ENCODE peak calls at places on chromosomes 1 and 21, in nine cellular contexts. Z is CD4-positive, alpha-beta T cell; S is B cell; T is GM23338; Y is neural progenitor cell; J is HepG2; A is HFF-Myc; P is dorsolateral prefrontal cortex; X is mesothelial cell of epicardium. W is an unnamed sample.

GRCh38 chr1:224070521-224070920 is 43.4 kb upstream of the FBXO28 start:
- DNase-seq in Z (no peak), S (no peak), T (no peak), Y (peak), J (no peak), A (no peak), P (no peak), X (no peak), W (no peak)

GRCh38 chr21:33117268-33117888 is 47.4 kb downstream of the OLIG1 start:
- DNase-seq in Z (no peak), S (no peak), T (no peak), Y (no peak), J (no peak), A (no peak), P (peak), X (no peak), W (no peak)

GRCh38 chr1:232950919-232951579 is 638 bp downstream of the NTPCR start:
- DNase-seq in Z (peak), S (peak), T (peak), Y (peak), J (peak), A (no peak), P (peak), X (no peak), W (peak)

GRCh38 chr1:63004868-63005267 is 220.9 kb downstream of the ATG4C start:
- DNase-seq in Z (no peak), S (no peak), T (peak), Y (peak), J (peak), A (no peak), P (no peak), X (no peak), W (peak)

GRCh38 chr21:25614441-25614840 is 7.2 kb upstream of the MRPL39 start:
- DNase-seq in Z (no peak), S (no peak), T (no peak), Y (peak), J (no peak), A (no peak), P (no peak), X (no peak), W (no peak)

GRCh38 chr1:22892789-22893188 is 79.9 kb downstream of the LACTBL1 start:
- DNase-seq in Z (no peak), S (no peak), T (no peak), Y (no peak), J (no peak), A (no peak), P (no peak), X (no peak), W (no peak)

GRCh38 chr1:44030606-44031050 is 634 bp downstream of the SLC6A9 start:
- DNase-seq in Z (no peak), S (peak), T (peak), Y (peak), J (peak), A (no peak), P (peak), X (peak), W (peak)

GRCh38 chr1:4273747-4274146 is 373.7 kb upstream of the C1orf174 start:
- DNase-seq in Z (no peak), S (no peak), T (no peak), Y (peak), J (peak), A (no peak), P (no peak), X (no peak), W (no peak)

GRCh38 chr21:34592120-34592561 is 22.8 kb downstream of the RCAN1 start:
- DNase-seq in Z (no peak), S (no peak), T (no peak), Y (no peak), J (no peak), A (no peak), P (no peak), X (no peak), W (no peak)

GRCh38 chr21:29018540-29018939 is 609 bp downstream of the RWDD2B start:
- DNase-seq in Z (no peak), S (no peak), T (no peak), Y (no peak), J (no peak), A (no peak), P (no peak), X (no peak), W (no peak)

GRCh38 chr1:196180847-196181593 is 427.2 kb downstream of the KCNT2 start:
- DNase-seq in Z (no peak), S (no peak), T (no peak), Y (no peak), J (no peak), A (peak), P (no peak), X (no peak), W (no peak)

GRCh38 chr1:25993197-25993951 is 4.5 kb downstream of the PAFAH2 start:
- DNase-seq in Z (no peak), S (no peak), T (no peak), Y (no peak), J (no peak), A (no peak), P (no peak), X (no peak), W (no peak)

GRCh38 chr1:20124451-20125057 is 5.2 kb upstream of the PLA2G2D start:
- DNase-seq in Z (no peak), S (no peak), T (no peak), Y (no peak), J (no peak), A (peak), P (no peak), X (no peak), W (no peak)

GRCh38 chr1:231778009-231778719 is 151.6 kb downstream of the DISC1 start:
- DNase-seq in Z (no peak), S (no peak), T (no peak), Y (no peak), J (no peak), A (no peak), P (peak), X (no peak), W (no peak)

GRCh38 chr1:156851779-156852413 is 7.0 kb downstream of the INSRR start:
- DNase-seq in Z (no peak), S (no peak), T (no peak), Y (no peak), J (no peak), A (no peak), P (no peak), X (no peak), W (no peak)

GRCh38 chr1:185291159-185291558 is 25.9 kb downstream of the IVNS1ABP start:
- DNase-seq in Z (no peak), S (peak), T (no peak), Y (no peak), J (no peak), A (no peak), P (no peak), X (no peak), W (no peak)

GRCh38 chr1:245207056-245207638 is 52.4 kb downstream of the KIF26B start:
- DNase-seq in Z (no peak), S (no peak), T (no peak), Y (no peak), J (no peak), A (no peak), P (no peak), X (no peak), W (no peak)

GRCh38 chr1:85822696-85823095 is 114.5 kb upstream of the ZNHIT6 start:
- DNase-seq in Z (no peak), S (no peak), T (no peak), Y (no peak), J (no peak), A (no peak), P (no peak), X (no peak), W (no peak)

GRCh38 chr1:222757673-222758268 is 20.8 kb downstream of the FAM177B start:
- DNase-seq in Z (no peak), S (no peak), T (no peak), Y (peak), J (no peak), A (no peak), P (no peak), X (no peak), W (no peak)

GRCh38 chr1:8396912-8397406 is 79.0 kb downstream of the SLC45A1 start:
- DNase-seq in Z (no peak), S (no peak), T (no peak), Y (no peak), J (peak), A (peak), P (no peak), X (no peak), W (peak)

GRCh38 chr1:204760350-204761134 is 75.0 kb upstream of the LRRN2 start:
- DNase-seq in Z (no peak), S (no peak), T (no peak), Y (no peak), J (no peak), A (no peak), P (no peak), X (no peak), W (no peak)

GRCh38 chr1:51697160-51697559 is 80.3 kb downstream of the OSBPL9 start:
- DNase-seq in Z (no peak), S (no peak), T (no peak), Y (no peak), J (no peak), A (no peak), P (no peak), X (no peak), W (no peak)

GRCh38 chr1:245110406-245110805 is 44.4 kb upstream of the KIF26B start:
- DNase-seq in Z (no peak), S (no peak), T (no peak), Y (no peak), J (no peak), A (no peak), P (no peak), X (no peak), W (no peak)

GRCh38 chr1:156475568-156476500 is 24.7 kb downstream of the MEF2D start:
- DNase-seq in Z (no peak), S (no peak), T (no peak), Y (no peak), J (peak), A (peak), P (peak), X (no peak), W (no peak)

GRCh38 chr1:224430511-224431113 is 4.0 kb downstream of the WDR26 start:
- DNase-seq in Z (no peak), S (peak), T (no peak), Y (no peak), J (peak), A (no peak), P (no peak), X (no peak), W (peak)

GRCh38 chr1:63148825-63149645 is 173.3 kb upstream of the FOXD3 start:
- DNase-seq in Z (no peak), S (no peak), T (peak), Y (peak), J (peak), A (peak), P (peak), X (no peak), W (peak)

GRCh38 chr21:39373634-39374033 is 24.7 kb upstream of the HMGN1 start:
- DNase-seq in Z (no peak), S (peak), T (peak), Y (peak), J (peak), A (no peak), P (no peak), X (no peak), W (no peak)

GRCh38 chr21:17491716-17492414 is 21.0 kb upstream of the CXADR start:
- DNase-seq in Z (no peak), S (no peak), T (no peak), Y (no peak), J (no peak), A (peak), P (no peak), X (no peak), W (no peak)

GRCh38 chr1:116001739-116002487 is 25.6 kb downstream of the SLC22A15 start:
- DNase-seq in Z (no peak), S (no peak), T (no peak), Y (no peak), J (no peak), A (no peak), P (no peak), X (no peak), W (no peak)

GRCh38 chr1:45863117-45863670 is 59.8 kb downstream of the MAST2 start:
- DNase-seq in Z (no peak), S (no peak), T (no peak), Y (no peak), J (no peak), A (no peak), P (no peak), X (no peak), W (no peak)

GRCh38 chr1:22093513-22093912 is 41.0 kb downstream of the CDC42 start:
- DNase-seq in Z (no peak), S (no peak), T (no peak), Y (no peak), J (no peak), A (no peak), P (no peak), X (no peak), W (no peak)

GRCh38 chr21:38363684-38364083 is 106.9 kb downstream of the KCNJ15 start:
- DNase-seq in Z (no peak), S (no peak), T (no peak), Y (no peak), J (no peak), A (no peak), P (no peak), X (no peak), W (no peak)

GRCh38 chr1:12087797-12088314 is 24.8 kb downstream of the TNFRSF8 start:
- DNase-seq in Z (peak), S (peak), T (no peak), Y (no peak), J (no peak), A (no peak), P (no peak), X (no peak), W (peak)

GRCh38 chr1:70487910-70488665 is 77.0 kb downstream of the CTH start:
- DNase-seq in Z (no peak), S (peak), T (peak), Y (peak), J (peak), A (no peak), P (no peak), X (no peak), W (peak)

GRCh38 chr21:45384656-45385548 is 20.1 kb upstream of the COL18A1 start:
- DNase-seq in Z (no peak), S (no peak), T (no peak), Y (no peak), J (no peak), A (no peak), P (no peak), X (peak), W (no peak)

GRCh38 chr21:31493350-31493880 is 149.4 kb upstream of the TIAM1 start:
- DNase-seq in Z (no peak), S (no peak), T (no peak), Y (no peak), J (no peak), A (no peak), P (no peak), X (no peak), W (no peak)

GRCh38 chr1:41806472-41807155 is 112.1 kb downstream of the HIVEP3 start:
- DNase-seq in Z (peak), S (no peak), T (no peak), Y (no peak), J (no peak), A (no peak), P (no peak), X (no peak), W (peak)

GRCh38 chr1:227888404-227889046 is 59.2 kb downstream of the WNT9A start:
- DNase-seq in Z (no peak), S (no peak), T (no peak), Y (no peak), J (no peak), A (no peak), P (peak), X (no peak), W (no peak)

GRCh38 chr1:118077331-118078055 is 107.5 kb downstream of the SPAG17 start:
- DNase-seq in Z (no peak), S (no peak), T (peak), Y (peak), J (peak), A (no peak), P (no peak), X (no peak), W (no peak)

DNA sequence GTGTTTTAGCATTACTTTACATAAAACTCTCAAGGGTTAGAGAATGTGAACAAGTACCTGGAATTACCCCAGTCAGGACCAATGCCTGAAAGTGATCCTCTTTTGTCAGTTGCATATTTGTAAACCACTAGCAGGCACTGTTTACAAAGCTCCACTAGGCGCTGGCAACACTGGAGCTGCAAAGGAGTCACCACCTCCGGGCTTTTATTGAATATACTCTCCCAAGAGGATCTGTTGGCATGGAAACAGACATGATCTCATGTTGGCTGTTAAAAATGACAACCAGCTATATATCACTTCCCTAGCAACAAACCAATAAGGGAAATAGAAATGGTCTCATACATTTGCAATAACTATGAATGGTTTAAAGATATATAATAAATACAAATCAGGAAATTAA is 116.0 kb downstream of the TTLL7 start:
- DNase-seq in Z (no peak), S (no peak), T (peak), Y (peak), J (no peak), A (peak), P (no peak), X (no peak), W (no peak)
- TF ChIP-seq CTCF in Z (no peak), S (no peak), T (peak), Y (peak), J (no peak), A (peak), P (no peak), X (no peak), W (no peak)

GRCh38 chr1:240965581-240966091 is 353.7 kb upstream of the GREM2 start:
- DNase-seq in Z (no peak), S (no peak), T (no peak), Y (no peak), J (no peak), A (peak), P (no peak), X (no peak), W (no peak)

GRCh38 chr1:240968864-240969263 is 356.9 kb upstream of the GREM2 start:
- DNase-seq in Z (no peak), S (no peak), T (no peak), Y (no peak), J (no peak), A (no peak), P (no peak), X (no peak), W (no peak)

GRCh38 chr1:240962086-240962485 is 350.1 kb upstream of the GREM2 start:
- DNase-seq in Z (no peak), S (no peak), T (no peak), Y (no peak), J (no peak), A (no peak), P (no peak), X (no peak), W (no peak)

GRCh38 chr1:240970253-240970652 is 358.3 kb upstream of the GREM2 start:
- DNase-seq in Z (no peak), S (no peak), T (peak), Y (no peak), J (no peak), A (no peak), P (no peak), X (no peak), W (no peak)

DNA sequence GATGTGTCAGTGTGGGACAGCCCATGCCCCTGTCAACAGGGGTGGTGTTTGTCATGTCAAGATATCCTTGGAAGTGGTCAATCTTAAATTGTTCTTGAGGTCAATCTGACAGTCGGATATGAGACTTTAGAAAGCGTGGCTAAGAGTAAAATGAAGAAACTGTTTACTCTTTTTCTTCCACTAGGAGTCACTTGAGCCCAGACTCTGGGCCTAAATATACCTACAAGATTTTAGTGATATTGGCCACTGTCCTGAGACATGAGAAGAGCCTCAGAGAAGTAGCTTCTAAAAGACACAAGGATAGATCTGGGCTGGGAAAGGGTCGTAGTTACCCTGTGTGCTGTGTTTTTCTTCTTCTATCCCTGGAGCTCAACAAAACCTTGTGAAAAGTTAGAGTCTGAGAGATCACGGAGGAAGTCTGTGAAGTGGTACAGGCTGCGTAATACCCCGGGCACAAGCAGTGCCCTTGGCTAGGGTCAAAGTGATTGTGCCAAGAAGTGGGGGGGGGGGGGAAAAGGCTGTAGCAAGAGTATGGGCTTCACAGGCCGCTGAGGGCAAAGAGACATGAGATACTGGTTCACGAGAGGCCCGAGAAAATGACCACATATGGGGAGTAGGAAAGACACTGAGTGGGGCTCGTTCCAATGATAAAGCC is 355.2 kb upstream of the GREM2 start:
- DNase-seq in Z (no peak), S (no peak), T (peak), Y (peak), J (peak), A (no peak), P (no peak), X (no peak), W (no peak)
- TF ChIP-seq CTCF in Z (no peak), S (no peak), T (peak), Y (peak), J (peak), A (peak), P (peak), X (peak), W (no peak)

DNA sequence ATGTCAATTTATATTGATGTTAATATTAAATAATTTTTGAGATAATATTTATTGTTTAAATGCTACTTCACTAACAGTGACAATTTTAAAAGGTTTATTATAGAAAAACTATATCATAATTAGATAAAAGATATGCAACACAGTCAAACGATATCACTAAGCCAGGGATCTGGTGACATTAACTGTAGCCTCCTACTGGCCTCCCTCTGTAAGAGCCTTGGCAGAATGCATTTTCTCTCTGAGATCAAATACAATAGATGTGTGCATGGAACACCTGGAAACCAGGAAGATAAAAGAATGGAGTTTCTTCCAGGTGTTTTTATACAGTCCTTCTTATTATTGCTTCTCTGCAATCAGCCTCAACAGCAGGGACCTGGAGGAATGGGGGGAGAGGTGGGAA is 1762.1 kb downstream of the BRINP3 start:
- DNase-seq in Z (no peak), S (no peak), T (peak), Y (peak), J (peak), A (no peak), P (no peak), X (no peak), W (no peak)
- TF ChIP-seq CTCF in Z (no peak), S (no peak), T (peak), Y (peak), J (no peak), A (no peak), P (no peak), X (no peak), W (no peak)

DNA sequence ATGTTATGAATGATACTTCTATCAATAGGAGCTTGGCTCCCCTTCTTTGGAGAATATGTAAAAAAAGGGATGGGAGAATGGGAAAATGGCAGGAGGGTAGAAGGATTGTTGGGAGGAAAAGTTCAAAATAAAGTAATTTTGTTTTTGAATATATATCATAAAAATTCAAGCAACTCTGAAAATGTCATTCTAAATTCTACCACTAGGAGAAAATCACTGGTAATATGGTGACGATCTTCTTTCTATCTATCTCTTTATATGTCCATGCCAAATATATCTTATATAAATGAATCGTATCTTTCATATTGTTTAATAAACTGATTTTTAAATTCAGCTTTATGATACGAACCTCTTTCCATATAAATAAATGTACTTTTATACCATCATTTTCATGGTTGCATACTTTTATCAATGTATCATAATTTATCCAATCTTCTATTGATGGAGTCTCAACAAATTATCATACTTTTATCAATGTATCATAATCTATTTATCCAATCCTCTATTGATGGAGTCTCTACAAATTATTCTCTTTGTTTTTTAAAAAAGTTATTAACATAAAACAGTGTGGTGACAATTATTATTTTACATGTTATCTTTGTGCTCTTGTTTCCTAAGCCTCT is 73.7 kb upstream of the MARK1 start:
- DNase-seq in Z (no peak), S (no peak), T (peak), Y (no peak), J (no peak), A (no peak), P (no peak), X (no peak), W (no peak)
- TF ChIP-seq CTCF in Z (no peak), S (peak), T (peak), Y (peak), J (no peak), A (no peak), P (peak), X (peak), W (no peak)

GRCh38 chr1:201696217-201696761 is 132.7 kb upstream of the IPO9 start:
- DNase-seq in Z (no peak), S (no peak), T (no peak), Y (no peak), J (no peak), A (peak), P (peak), X (no peak), W (no peak)
- TF ChIP-seq CTCF in Z (no peak), S (no peak), T (no peak), Y (no peak), J (no peak), A (no peak), P (no peak), X (no peak), W (no peak)

W was measured in GM20000.